ENCODE peak calls at places on chromosomes 4 and X, in nine cellular contexts. A is cardiac muscle cell, N is astrocyte, U is ascending aorta, M is left ventricle myocardium inferior, G is pancreas, T is kidney, L is colonic mucosa, X is AG04450. Y is an unnamed sample.

GRCh38 chr4:114773341-114773740 is 174.7 kb downstream of the UGT8 start:
- DNase-seq in A (no peak), T (no peak), X (no peak), U (no peak), G (no peak), N (no peak), L (no peak), M (no peak), Y (no peak)

GRCh38 chr4:143700060-143700419 is 435 bp downstream of the FREM3 start:
- DNase-seq in X (no peak), U (no peak), A (peak), T (no peak), M (no peak), L (no peak), G (peak), N (peak), Y (no peak)

GRCh38 chrX:27186671-27187070 is 276.5 kb downstream of the PPP4R3C start:
- DNase-seq in L (no peak), G (peak), U (no peak), A (peak), T (no peak), N (no peak), X (no peak), M (no peak), Y (peak)

GRCh38 chrX:23317799-23318724 is 16.6 kb upstream of the PTCHD1 start:
- DNase-seq in G (no peak), U (no peak), N (no peak), M (no peak), X (no peak), L (peak), A (peak), T (no peak), Y (peak)

GRCh38 chr4:3342182-3342854 is 49.5 kb downstream of the RGS12 start:
- DNase-seq in L (no peak), M (no peak), U (no peak), T (no peak), A (no peak), X (peak), N (peak), G (no peak), Y (peak)

GRCh38 chrX:8845060-8845459 is 43.9 kb upstream of the FAM9A start:
- DNase-seq in T (no peak), L (no peak), M (no peak), A (no peak), X (peak), G (no peak), N (peak), U (no peak), Y (no peak)

GRCh38 chr4:181503800-181504364 is 739.3 kb upstream of the TENM3 start:
- DNase-seq in A (peak), L (no peak), U (no peak), T (no peak), G (no peak), N (peak), M (no peak), X (no peak), Y (no peak)

GRCh38 chr4:26719954-26720552 is 136.2 kb downstream of the TBC1D19 start:
- DNase-seq in X (no peak), L (no peak), N (no peak), G (no peak), M (no peak), A (peak), U (no peak), T (no peak), Y (no peak)

GRCh38 chrX:34559325-34559724 is 97.8 kb downstream of the TMEM47 start:
- DNase-seq in L (no peak), A (no peak), M (no peak), T (no peak), G (no peak), X (no peak), U (no peak), N (peak), Y (no peak)

GRCh38 chr4:1033840-1034551 is 22.6 kb downstream of the FGFRL1 start:
- DNase-seq in N (peak), T (no peak), M (peak), U (peak), A (no peak), X (no peak), L (no peak), G (no peak), Y (no peak)

GRCh38 chr4:93828830-93829530 is 427 bp downstream of the ATOH1 start:
- DNase-seq in L (peak), U (no peak), X (no peak), N (no peak), A (peak), M (no peak), G (no peak), T (peak), Y (no peak)

GRCh38 chr4:128155874-128156456 is 94.9 kb downstream of the LARP1B start:
- DNase-seq in A (no peak), L (no peak), U (no peak), N (no peak), T (no peak), M (no peak), G (no peak), X (no peak), Y (no peak)

GRCh38 chr4:119131160-119131559 is 4.5 kb upstream of the MYOZ2 start:
- DNase-seq in G (no peak), X (no peak), U (no peak), L (no peak), M (no peak), T (no peak), N (no peak), A (no peak), Y (no peak)

GRCh38 chrX:109797311-109797975 is 64.4 kb upstream of the ACSL4 start:
- DNase-seq in N (no peak), M (no peak), T (no peak), U (no peak), L (no peak), X (no peak), G (no peak), A (no peak), Y (no peak)

GRCh38 chr4:99887837-99888236 is 6.4 kb downstream of the LAMTOR3 start:
- DNase-seq in X (no peak), L (no peak), G (no peak), T (no peak), M (no peak), A (no peak), U (no peak), N (peak), Y (no peak)

GRCh38 chr4:109820563-109820962 is 5.0 kb downstream of the GAR1 start:
- DNase-seq in M (no peak), N (peak), G (no peak), T (no peak), U (no peak), X (no peak), A (no peak), L (no peak), Y (no peak)

GRCh38 chrX:68462653-68463052 is 29.4 kb upstream of the OPHN1 start:
- DNase-seq in L (no peak), G (no peak), N (peak), M (no peak), A (peak), T (no peak), X (no peak), U (no peak), Y (no peak)

GRCh38 chr4:138522366-138522765 is 280.2 kb upstream of the SLC7A11 start:
- DNase-seq in X (no peak), T (no peak), L (no peak), G (no peak), A (peak), N (no peak), M (no peak), U (no peak), Y (no peak)

GRCh38 chr4:16752150-16752549 is 146.3 kb downstream of the LDB2 start:
- DNase-seq in M (no peak), U (no peak), A (no peak), G (no peak), N (no peak), X (no peak), L (no peak), T (no peak), Y (no peak)

GRCh38 chrX:47179221-47179927 is 14.3 kb upstream of the UBA1 start:
- DNase-seq in M (peak), N (no peak), A (no peak), T (peak), X (no peak), L (no peak), U (no peak), G (no peak), Y (no peak)

GRCh38 chrX:47530054-47530453 is 31.0 kb upstream of the ARAF start:
- DNase-seq in L (no peak), A (no peak), T (no peak), U (no peak), M (no peak), N (no peak), X (no peak), G (no peak), Y (no peak)

GRCh38 chr4:26337612-26338011 is 16.8 kb downstream of the RBPJ start:
- DNase-seq in L (no peak), G (no peak), U (no peak), N (no peak), A (no peak), T (no peak), M (no peak), X (no peak), Y (no peak)

GRCh38 chr4:38082424-38083374 is 122.5 kb downstream of the PTTG2 start:
- DNase-seq in X (peak), L (no peak), A (no peak), U (no peak), N (peak), G (no peak), T (peak), M (no peak), Y (no peak)

GRCh38 chr4:1882850-1883271 is 11.7 kb downstream of the NSD2 start:
- DNase-seq in X (no peak), A (no peak), N (no peak), G (no peak), M (no peak), U (no peak), L (no peak), T (no peak), Y (no peak)

GRCh38 chr4:102328045-102328444 is 17.2 kb downstream of the SLC39A8 start:
- DNase-seq in M (no peak), X (no peak), N (peak), T (no peak), A (no peak), U (no peak), L (no peak), G (no peak), Y (no peak)

GRCh38 chr4:19266566-19266965 is 985.1 kb upstream of the SLIT2 start:
- DNase-seq in A (peak), X (no peak), N (no peak), G (no peak), L (no peak), M (no peak), U (no peak), T (no peak), Y (no peak)

GRCh38 chrX:20252392-20253231 is 14.1 kb downstream of the RPS6KA3 start:
- DNase-seq in A (peak), U (peak), N (peak), M (peak), L (peak), X (no peak), G (peak), T (peak), Y (no peak)

GRCh38 chr4:80268081-80268823 is 1.8 kb downstream of the FGF5 start:
- DNase-seq in X (no peak), L (no peak), A (peak), U (no peak), N (peak), T (no peak), M (no peak), G (no peak), Y (no peak)

GRCh38 chr4:105149771-105150170 is 3.1 kb downstream of the TET2 start:
- DNase-seq in M (no peak), U (no peak), X (no peak), N (no peak), A (no peak), L (no peak), G (no peak), T (no peak), Y (no peak)

GRCh38 chr4:147361726-147362125 is 119.2 kb upstream of the EDNRA start:
- DNase-seq in G (no peak), L (peak), M (no peak), A (peak), T (no peak), U (peak), X (peak), N (peak), Y (no peak)

GRCh38 chr4:95867919-95868318 is 28.0 kb downstream of the PDHA2 start:
- DNase-seq in U (no peak), G (no peak), M (no peak), X (no peak), T (no peak), A (peak), L (no peak), N (peak), Y (peak)

GRCh38 chr4:185435466-185435865 is 9.7 kb upstream of the UFSP2 start:
- DNase-seq in L (no peak), A (no peak), U (no peak), N (no peak), T (no peak), M (no peak), G (no peak), X (no peak), Y (no peak)

GRCh38 chr4:183443609-183444148 is 757 bp upstream of the CDKN2AIP start:
- DNase-seq in M (no peak), G (no peak), N (peak), L (no peak), U (no peak), X (peak), A (no peak), T (no peak), Y (no peak)

DNA sequence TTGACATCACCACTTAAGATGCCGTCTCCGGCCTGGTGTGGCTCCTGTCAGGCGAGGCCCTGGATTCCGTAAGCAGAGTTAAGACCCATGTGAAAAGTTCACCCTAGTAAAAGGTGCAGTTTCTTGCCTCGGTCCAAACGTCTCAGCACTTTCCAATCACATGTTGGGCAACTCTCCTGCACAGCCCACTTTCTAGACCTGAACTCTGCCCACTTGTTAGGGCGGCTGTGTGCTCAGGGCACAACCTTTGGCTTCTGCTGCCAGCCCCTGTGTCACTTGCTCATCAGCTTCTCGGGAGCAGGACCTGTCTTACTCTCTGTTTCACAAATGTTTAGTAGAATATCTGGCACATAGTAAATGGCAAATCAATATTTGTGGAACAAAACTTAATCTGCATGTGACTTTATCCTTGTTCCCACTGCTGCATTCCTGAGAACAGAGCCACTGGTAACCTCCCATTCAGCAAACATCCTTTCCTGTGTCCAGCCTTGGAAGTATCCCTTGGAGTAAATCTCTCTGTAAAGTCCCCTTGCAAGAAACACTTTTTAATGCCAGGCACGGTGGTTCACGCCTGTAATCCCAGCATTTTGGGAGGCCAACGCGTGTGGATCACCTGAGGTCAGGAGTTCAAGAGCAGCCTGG is 38.7 kb upstream of the SH3RF1 start:
- DNase-seq in G (no peak), M (no peak), X (no peak), U (no peak), T (no peak), N (no peak), A (no peak), L (no peak), Y (no peak)
- H3K27ac ChIP-seq in G (no peak), M (no peak), X (no peak), U (no peak), T (no peak), N (no peak), A (no peak), L (no peak), Y (no peak)

GRCh38 chr4:13626492-13627184 is 887 bp downstream of the BOD1L1 start:
- DNase-seq in L (no peak), M (no peak), N (no peak), X (no peak), A (no peak), U (no peak), T (no peak), G (no peak), Y (no peak)

GRCh38 chr4:13627606-13628301 is at the start of gene BOD1L1:
- DNase-seq in N (peak), M (peak), A (peak), U (peak), L (peak), X (peak), G (peak), T (peak), Y (peak)

GRCh38 chr4:13627185-13627605 is 330 bp downstream of the BOD1L1 start:
- DNase-seq in T (peak), M (no peak), L (peak), X (no peak), U (no peak), A (no peak), G (no peak), N (no peak), Y (no peak)
- H3K27ac ChIP-seq in T (peak), M (peak), L (peak), X (no peak), U (peak), A (peak), G (peak), N (peak), Y (no peak)

DNA sequence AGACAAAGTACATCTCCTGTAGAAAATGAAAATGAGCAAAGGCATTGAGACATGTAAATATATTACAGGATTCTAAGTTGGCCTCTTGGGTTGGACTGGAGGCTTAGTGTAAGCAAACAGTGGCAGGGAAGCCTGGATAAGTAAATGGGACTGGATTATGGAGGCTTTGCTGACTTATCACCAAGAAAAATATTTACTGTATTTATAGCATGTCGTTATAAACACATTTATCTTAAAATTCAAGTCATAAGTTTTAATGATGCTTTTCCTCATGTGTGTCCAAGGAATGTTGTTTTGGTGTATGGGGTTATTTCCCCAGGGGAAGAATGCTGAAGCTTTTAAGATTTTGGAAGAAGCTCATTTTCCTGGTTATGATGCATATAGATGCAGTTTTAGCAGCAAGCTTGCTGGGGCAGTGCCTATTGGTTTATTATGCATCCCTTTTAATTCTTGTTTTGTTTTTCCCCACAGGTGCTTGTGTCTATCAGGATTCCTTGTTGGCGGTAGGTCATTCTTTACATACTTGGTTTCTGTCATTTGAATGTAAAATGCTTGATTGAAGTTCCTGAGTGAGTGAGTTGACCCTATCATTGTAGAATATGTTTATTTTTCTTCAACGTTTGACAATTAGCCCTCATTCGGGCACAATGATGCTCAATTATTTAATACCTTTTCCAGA is 8.5 kb downstream of the FRAS1 start:
- DNase-seq in T (no peak), M (no peak), U (no peak), X (no peak), A (no peak), N (no peak), G (no peak), L (no peak), Y (no peak)
- H3K27ac ChIP-seq in T (no peak), M (no peak), U (no peak), X (no peak), A (no peak), N (no peak), G (no peak), L (no peak), Y (no peak)

GRCh38 chr4:153479118-153479517 is 13.0 kb downstream of the TMEM131L start:
- DNase-seq in X (no peak), N (no peak), T (no peak), M (no peak), G (no peak), A (no peak), L (no peak), U (no peak), Y (no peak)
- H3K27ac ChIP-seq in X (no peak), N (no peak), T (no peak), M (no peak), G (no peak), A (no peak), L (no peak), U (no peak), Y (no peak)

DNA sequence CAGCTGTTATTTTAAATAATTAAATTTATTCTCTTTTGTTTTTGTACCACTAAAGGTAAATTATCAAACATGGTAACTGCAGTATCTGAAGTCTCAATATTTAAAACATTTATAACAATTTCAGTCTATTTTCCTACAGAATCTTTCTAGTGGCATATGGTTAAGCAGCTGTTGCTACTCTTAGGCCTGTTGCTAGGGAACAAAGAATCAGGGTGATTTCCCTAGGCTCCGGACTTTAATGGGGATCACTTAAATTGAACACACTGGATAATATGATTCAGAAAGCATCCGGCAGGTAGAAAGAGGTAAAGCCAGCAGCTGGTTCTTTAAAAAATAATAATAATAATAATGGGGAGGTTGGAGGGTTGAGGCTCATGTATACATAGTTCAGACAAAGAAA is 17.6 kb downstream of the FBXO8 start:
- DNase-seq in A (no peak), T (no peak), U (no peak), G (no peak), N (no peak), M (no peak), X (no peak), L (no peak), Y (no peak)
- H3K27ac ChIP-seq in A (no peak), T (no peak), U (no peak), G (no peak), N (no peak), M (no peak), X (no peak), L (no peak), Y (no peak)